ENCODE peak calls at places on chromosomes 2 and 18, in four cellular contexts. H is psoas muscle, M is GM20000, J is endothelial cell of umbilical vein. X is an unnamed sample.

GRCh38 chr2:30106543-30106942 is 40.3 kb upstream of the YPEL5 start:
- DNase-seq in M (no peak), H (no peak), J (no peak), X (no peak)

GRCh38 chr2:23943666-23944065 is 3.4 kb downstream of the UBXN2A start:
- DNase-seq in H (no peak), M (no peak), J (no peak), X (no peak)

GRCh38 chr2:20378891-20379519 is 28.4 kb upstream of the PUM2 start:
- DNase-seq in M (no peak), H (peak; percentile 86), J (peak; percentile 78), X (peak; percentile 49)

GRCh38 chr18:22566703-22567420 is 149.1 kb upstream of the CTAGE1 start:
- DNase-seq in H (no peak), M (no peak), J (no peak), X (no peak)

GRCh38 chr2:34738691-34739090 is 1139.6 kb upstream of the FAM98A start:
- DNase-seq in H (no peak), J (no peak), M (no peak), X (no peak)

GRCh38 chr2:14778015-14778414 is 145.5 kb downstream of the LRATD1 start:
- DNase-seq in J (no peak), M (no peak), H (no peak), X (no peak)

GRCh38 chr2:216350214-216350789 is 22.0 kb downstream of the MARCHF4 start:
- DNase-seq in M (no peak), J (peak; percentile 30), H (no peak), X (no peak)

GRCh38 chr2:143807677-143808076 is 678.5 kb downstream of the ARHGAP15 start:
- DNase-seq in H (peak; percentile 13), M (no peak), J (no peak), X (no peak)

GRCh38 chr2:179711375-179711774 is 150.0 kb downstream of the ZNF385B start:
- DNase-seq in H (no peak), J (no peak), M (no peak), X (no peak)

GRCh38 chr2:100603414-100603813 is 40.6 kb downstream of the PDCL3 start:
- DNase-seq in H (no peak), M (no peak), J (no peak), X (no peak)

GRCh38 chr2:125701070-125701469 is 954.9 kb upstream of the GYPC start:
- DNase-seq in M (no peak), J (no peak), H (no peak), X (no peak)

GRCh38 chr2:61016392-61017002 is 1.0 kb upstream of the PEX13 start:
- DNase-seq in M (peak; percentile 18), H (no peak), J (peak; percentile 1), X (no peak)

GRCh38 chr18:78676622-78677482 is 302.8 kb upstream of the SALL3 start:
- DNase-seq in H (no peak), J (no peak), M (no peak), X (no peak)

GRCh38 chr2:45275235-45275805 is 266.1 kb upstream of the SIX2 start:
- DNase-seq in M (no peak), H (no peak), J (peak; percentile 70), X (no peak)

GRCh38 chr2:119112770-119113488 is 45.6 kb downstream of the C1QL2 start:
- DNase-seq in H (no peak), M (no peak), J (no peak), X (no peak)

GRCh38 chr2:26946841-26947784 is 23.3 kb upstream of the MAPRE3 start:
- DNase-seq in H (peak; percentile 38), J (no peak), M (no peak), X (no peak)

GRCh38 chr18:48842259-48843061 is 108.3 kb downstream of the SMAD7 start:
- DNase-seq in H (no peak), M (peak; percentile 55), J (peak; percentile 95), X (no peak)

GRCh38 chr2:159904565-159905281 is 106.7 kb upstream of the CD302 start:
- DNase-seq in J (peak; percentile 20), H (peak; percentile 49), M (peak; percentile 91), X (peak; percentile 36)

GRCh38 chr2:46095821-46096220 is 201.4 kb upstream of the EPAS1 start:
- DNase-seq in M (no peak), J (no peak), H (no peak), X (no peak)

GRCh38 chr2:60400462-60400861 is 153.0 kb downstream of the BCL11A start:
- DNase-seq in M (no peak), H (no peak), J (no peak), X (no peak)

GRCh38 chr2:54524236-54524991 is 68.3 kb downstream of the SPTBN1 start:
- DNase-seq in H (no peak), M (peak; percentile 46), J (peak; percentile 61), X (no peak)

GRCh38 chr2:20496477-20496876 is 49.6 kb downstream of the RHOB start:
- DNase-seq in H (no peak), M (no peak), J (no peak), X (no peak)

GRCh38 chr2:28664120-28664842 is 87.3 kb upstream of the PPP1CB start:
- DNase-seq in J (peak; percentile 82), M (no peak), H (no peak), X (no peak)

GRCh38 chr2:28662468-28663095 is 89.0 kb upstream of the PPP1CB start:
- DNase-seq in M (no peak), H (no peak), J (peak; percentile 35), X (no peak)

GRCh38 chr2:28662044-28662443 is 89.6 kb upstream of the PPP1CB start:
- DNase-seq in H (no peak), J (no peak), M (no peak), X (no peak)

GRCh38 chr2:28661589-28662001 is 90.0 kb upstream of the PPP1CB start:
- DNase-seq in J (peak; percentile 90), H (peak; percentile 49), M (no peak), X (no peak)

DNA sequence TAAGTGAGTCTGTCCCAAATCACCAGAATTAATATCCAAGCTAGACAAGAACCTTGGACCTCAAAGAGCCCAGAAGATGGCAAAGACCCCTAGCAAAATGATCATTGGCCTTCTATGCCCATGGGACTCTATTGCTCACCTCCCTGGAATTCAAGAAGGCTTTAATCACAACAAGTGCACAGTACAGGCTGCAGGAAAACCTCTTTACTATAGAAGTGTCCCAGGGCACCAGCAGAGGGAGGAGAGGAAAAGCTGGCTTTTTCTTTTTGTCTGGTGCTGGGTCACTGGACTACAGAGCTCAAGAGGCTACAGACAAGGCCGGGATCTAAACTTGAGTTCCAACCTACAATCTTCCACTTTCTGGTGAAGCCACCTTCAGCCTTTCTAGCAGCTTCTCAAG is 88.3 kb upstream of the PPP1CB start:
- DNase-seq in M (no peak), J (peak; percentile 76), H (no peak), X (no peak)
- TF ChIP-seq CTCF in M (no peak), J (peak; percentile 38), H (no peak), X (peak; percentile 11)

GRCh38 chr2:232487385-232488096 is at the start of gene ECEL1:
- DNase-seq in M (no peak), H (no peak), J (no peak), X (peak; percentile 26)

GRCh38 chr2:232489516-232490220 is 2.0 kb upstream of the ECEL1 start:
- DNase-seq in J (no peak), M (no peak), H (no peak), X (no peak)

GRCh38 chr2:232486558-232487384 is 863 bp downstream of the ECEL1 start:
- DNase-seq in M (no peak), H (no peak), J (no peak), X (no peak)

GRCh38 chr2:232488721-232489300 is 1.2 kb upstream of the ECEL1 start:
- DNase-seq in M (no peak), H (no peak), J (no peak), X (no peak)

GRCh38 chr2:232488097-232488711 is 570 bp upstream of the ECEL1 start:
- DNase-seq in M (no peak), H (no peak), J (no peak), X (no peak)
- TF ChIP-seq CTCF in M (no peak), H (no peak), J (no peak), X (peak; percentile 36)

GRCh38 chr18:77066101-77066500 is 66.5 kb downstream of the MBP start:
- DNase-seq in H (no peak), J (no peak), M (no peak), X (no peak)

GRCh38 chr18:77068321-77068841 is 64.2 kb downstream of the MBP start:
- DNase-seq in J (no peak), H (no peak), M (no peak), X (no peak)

GRCh38 chr18:77068890-77069312 is 63.7 kb downstream of the MBP start:
- DNase-seq in M (no peak), J (no peak), H (peak; percentile 42), X (no peak)

GRCh38 chr18:77066689-77067088 is 65.9 kb downstream of the MBP start:
- DNase-seq in J (no peak), H (no peak), M (no peak), X (no peak)

DNA sequence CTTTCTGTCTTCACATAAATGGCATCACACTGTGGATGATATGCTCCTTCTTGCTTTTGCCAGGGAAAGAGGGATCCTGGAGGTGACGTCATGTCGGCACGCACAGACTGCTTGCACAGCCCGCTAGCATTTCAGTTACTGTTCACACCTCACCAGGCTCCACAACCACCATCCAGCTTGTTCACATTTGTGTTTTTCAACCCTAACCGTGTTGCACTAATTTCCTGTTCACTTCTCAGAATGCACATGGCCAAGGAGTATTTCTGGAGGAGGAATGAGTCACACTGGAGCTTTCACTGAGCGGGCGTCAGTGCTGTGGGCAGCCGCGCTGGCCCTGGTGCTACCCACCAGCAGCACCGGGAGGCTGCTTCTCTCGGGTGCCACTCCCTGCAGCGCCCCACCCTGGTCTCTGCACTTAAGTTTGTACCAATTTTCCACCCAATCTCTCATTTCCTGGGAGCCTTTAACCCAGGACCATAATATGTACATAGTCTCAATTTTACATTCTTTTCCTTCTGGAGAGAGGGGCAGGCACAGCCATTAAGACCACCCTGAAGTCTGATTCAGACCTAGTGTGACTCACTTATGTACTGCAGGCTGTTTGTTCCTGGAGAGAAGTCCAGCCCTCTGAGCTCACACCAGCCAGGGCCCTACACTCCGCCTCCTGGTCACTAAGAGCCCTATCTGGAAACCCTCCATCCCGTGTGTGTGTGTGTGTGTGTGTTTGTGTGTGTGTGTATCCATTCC is 65.1 kb downstream of the MBP start:
- DNase-seq in J (peak; percentile 86), H (peak; percentile 70), M (no peak), X (no peak)
- TF ChIP-seq CTCF in J (no peak), H (peak; percentile 22), M (no peak), X (no peak)

DNA sequence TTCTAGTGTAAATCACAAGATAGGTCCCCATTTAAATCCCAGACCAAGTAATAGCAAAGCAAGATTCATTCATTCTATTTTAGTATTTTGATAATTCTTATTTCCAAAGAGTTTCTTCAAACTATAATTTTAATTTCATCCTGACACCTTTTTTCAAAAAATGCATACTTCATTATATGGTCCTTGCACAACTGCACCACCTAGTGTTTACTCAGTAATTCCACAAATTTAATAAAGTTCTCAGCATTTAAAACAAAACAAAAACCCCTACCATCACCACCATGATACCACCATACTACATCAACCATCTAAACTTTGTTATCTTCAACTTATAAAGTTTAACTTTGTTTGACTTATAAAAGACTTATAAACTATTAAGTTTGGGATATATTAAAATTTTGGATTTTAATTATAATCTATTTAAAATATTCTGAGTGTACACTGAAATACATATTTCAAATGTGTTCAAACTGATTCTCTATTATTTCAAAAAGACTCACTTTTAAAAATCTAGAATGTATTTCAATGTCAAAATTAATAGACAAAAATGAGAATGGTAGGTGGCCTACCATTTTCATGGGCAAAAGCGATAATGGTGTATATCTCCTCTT is 44.2 kb downstream of the WDPCP start:
- DNase-seq in M (peak; percentile 36), J (peak; percentile 42), H (no peak), X (no peak)
- TF ChIP-seq CTCF in M (peak; percentile 22), J (peak; percentile 21), H (peak; percentile 38), X (peak; percentile 54)

GRCh38 chr2:11661891-11662435 is 8.0 kb downstream of the NTSR2 start:
- DNase-seq in H (no peak), J (no peak), M (no peak), X (no peak)
- TF ChIP-seq CTCF in H (no peak), J (no peak), M (no peak), X (no peak)

GRCh38 chr18:3852321-3852720 is 402.3 kb downstream of the TGIF1 start:
- DNase-seq in M (no peak), J (no peak), H (no peak), X (no peak)
- TF ChIP-seq CTCF in M (no peak), J (no peak), H (no peak), X (no peak)